ENCODE peak calls at places on chromosomes 1 and 21, in five cellular contexts. One of them, this sample, is unnamed.

GRCh38 chr1:31483012-31483946 is 70.3 kb downstream of the SERINC2 start:
- DNase-seq in GDM1: peak; percentile 16
- DNase-seq in activated T-cell treated with anti-CD3 and anti-CD28 coated beads, Interleukin-2, amount 50 U/mL, for 24 hours: no peak
- DNase-seq in epithelial cell of prostate: peak; percentile 93
- DNase-seq in ELR: peak; percentile 94
- DNase-seq in this sample: no peak

GRCh38 chr1:70034403-70034802 is 171.0 kb downstream of the LRRC40 start:
- DNase-seq in GDM1: no peak
- DNase-seq in activated T-cell treated with anti-CD3 and anti-CD28 coated beads, Interleukin-2, amount 50 U/mL, for 24 hours: no peak
- DNase-seq in epithelial cell of prostate: no peak
- DNase-seq in ELR: peak; percentile 80
- DNase-seq in this sample: no peak

GRCh38 chr1:11893907-11894251 is 32.3 kb downstream of the KIAA2013 start:
- DNase-seq in GDM1: peak; percentile 53
- DNase-seq in activated T-cell treated with anti-CD3 and anti-CD28 coated beads, Interleukin-2, amount 50 U/mL, for 24 hours: peak; percentile 80
- DNase-seq in epithelial cell of prostate: no peak
- DNase-seq in ELR: peak; percentile 53
- DNase-seq in this sample: peak; percentile 85

GRCh38 chr1:217506878-217507277 is 124.0 kb downstream of the GPATCH2 start:
- DNase-seq in GDM1: no peak
- DNase-seq in activated T-cell treated with anti-CD3 and anti-CD28 coated beads, Interleukin-2, amount 50 U/mL, for 24 hours: no peak
- DNase-seq in epithelial cell of prostate: peak; percentile 89
- DNase-seq in ELR: peak; percentile 74
- DNase-seq in this sample: no peak

GRCh38 chr1:153684892-153685291 is 6.4 kb downstream of the NPR1 start:
- DNase-seq in GDM1: no peak
- DNase-seq in activated T-cell treated with anti-CD3 and anti-CD28 coated beads, Interleukin-2, amount 50 U/mL, for 24 hours: no peak
- DNase-seq in epithelial cell of prostate: no peak
- DNase-seq in ELR: no peak
- DNase-seq in this sample: no peak

GRCh38 chr1:107076846-107077245 is 20.4 kb downstream of the PRMT6 start:
- DNase-seq in GDM1: no peak
- DNase-seq in activated T-cell treated with anti-CD3 and anti-CD28 coated beads, Interleukin-2, amount 50 U/mL, for 24 hours: no peak
- DNase-seq in epithelial cell of prostate: peak; percentile 51
- DNase-seq in ELR: peak; percentile 96
- DNase-seq in this sample: no peak

GRCh38 chr1:215793210-215793609 is 226.1 kb downstream of the KCTD3 start:
- DNase-seq in GDM1: no peak
- DNase-seq in activated T-cell treated with anti-CD3 and anti-CD28 coated beads, Interleukin-2, amount 50 U/mL, for 24 hours: no peak
- DNase-seq in epithelial cell of prostate: no peak
- DNase-seq in ELR: peak; percentile 75
- DNase-seq in this sample: no peak

GRCh38 chr1:31567956-31568570 is 8.3 kb upstream of the TINAGL1 start:
- DNase-seq in GDM1: no peak
- DNase-seq in activated T-cell treated with anti-CD3 and anti-CD28 coated beads, Interleukin-2, amount 50 U/mL, for 24 hours: no peak
- DNase-seq in epithelial cell of prostate: no peak
- DNase-seq in ELR: no peak
- DNase-seq in this sample: no peak

GRCh38 chr1:108830119-108831008 is 26.5 kb downstream of the AKNAD1 start:
- DNase-seq in GDM1: peak; percentile 34
- DNase-seq in activated T-cell treated with anti-CD3 and anti-CD28 coated beads, Interleukin-2, amount 50 U/mL, for 24 hours: no peak
- DNase-seq in epithelial cell of prostate: peak; percentile 27
- DNase-seq in ELR: peak; percentile 98
- DNase-seq in this sample: peak; percentile 92

GRCh38 chr21:43740497-43741156 is 21.7 kb downstream of the PDXK start:
- DNase-seq in GDM1: no peak
- DNase-seq in activated T-cell treated with anti-CD3 and anti-CD28 coated beads, Interleukin-2, amount 50 U/mL, for 24 hours: no peak
- DNase-seq in epithelial cell of prostate: peak; percentile 45
- DNase-seq in ELR: no peak
- DNase-seq in this sample: peak; percentile 72

GRCh38 chr1:5481889-5482288 is 510.3 kb downstream of the NPHP4 start:
- DNase-seq in GDM1: no peak
- DNase-seq in activated T-cell treated with anti-CD3 and anti-CD28 coated beads, Interleukin-2, amount 50 U/mL, for 24 hours: peak; percentile 53
- DNase-seq in epithelial cell of prostate: no peak
- DNase-seq in ELR: no peak
- DNase-seq in this sample: no peak

GRCh38 chr21:34762761-34763160 is 94.0 kb downstream of the CLIC6 start:
- DNase-seq in GDM1: no peak
- DNase-seq in activated T-cell treated with anti-CD3 and anti-CD28 coated beads, Interleukin-2, amount 50 U/mL, for 24 hours: no peak
- DNase-seq in epithelial cell of prostate: no peak
- DNase-seq in ELR: peak; percentile 18
- DNase-seq in this sample: no peak

GRCh38 chr1:187877220-187877619 is 1048.5 kb downstream of the PLA2G4A start:
- DNase-seq in GDM1: no peak
- DNase-seq in activated T-cell treated with anti-CD3 and anti-CD28 coated beads, Interleukin-2, amount 50 U/mL, for 24 hours: no peak
- DNase-seq in epithelial cell of prostate: no peak
- DNase-seq in ELR: no peak
- DNase-seq in this sample: no peak

GRCh38 chr1:63435136-63435535 is 67.7 kb downstream of the ALG6 start:
- DNase-seq in GDM1: no peak
- DNase-seq in activated T-cell treated with anti-CD3 and anti-CD28 coated beads, Interleukin-2, amount 50 U/mL, for 24 hours: no peak
- DNase-seq in epithelial cell of prostate: no peak
- DNase-seq in ELR: no peak
- DNase-seq in this sample: no peak

GRCh38 chr1:214525535-214526019 is 25.8 kb downstream of the PTPN14 start:
- DNase-seq in GDM1: no peak
- DNase-seq in activated T-cell treated with anti-CD3 and anti-CD28 coated beads, Interleukin-2, amount 50 U/mL, for 24 hours: no peak
- DNase-seq in epithelial cell of prostate: peak; percentile 45
- DNase-seq in ELR: peak; percentile 38
- DNase-seq in this sample: no peak

GRCh38 chr1:25784575-25785051 is 15.4 kb upstream of the SELENON start:
- DNase-seq in GDM1: no peak
- DNase-seq in activated T-cell treated with anti-CD3 and anti-CD28 coated beads, Interleukin-2, amount 50 U/mL, for 24 hours: no peak
- DNase-seq in epithelial cell of prostate: no peak
- DNase-seq in ELR: peak; percentile 37
- DNase-seq in this sample: peak; percentile 84

GRCh38 chr1:100955322-100955721 is 59.4 kb downstream of the SLC30A7 start:
- DNase-seq in GDM1: no peak
- DNase-seq in activated T-cell treated with anti-CD3 and anti-CD28 coated beads, Interleukin-2, amount 50 U/mL, for 24 hours: no peak
- DNase-seq in epithelial cell of prostate: no peak
- DNase-seq in ELR: peak; percentile 92
- DNase-seq in this sample: no peak

GRCh38 chr1:1968767-1969504 is 34.6 kb downstream of the CFAP74 start:
- DNase-seq in GDM1: no peak
- DNase-seq in activated T-cell treated with anti-CD3 and anti-CD28 coated beads, Interleukin-2, amount 50 U/mL, for 24 hours: no peak
- DNase-seq in epithelial cell of prostate: no peak
- DNase-seq in ELR: no peak
- DNase-seq in this sample: no peak

GRCh38 chr21:46205766-46206162 is 21.5 kb upstream of the SPATC1L start:
- DNase-seq in GDM1: no peak
- DNase-seq in activated T-cell treated with anti-CD3 and anti-CD28 coated beads, Interleukin-2, amount 50 U/mL, for 24 hours: no peak
- DNase-seq in epithelial cell of prostate: no peak
- DNase-seq in ELR: no peak
- DNase-seq in this sample: peak; percentile 37

GRCh38 chr1:100581096-100581705 is 43.3 kb downstream of the GPR88 start:
- DNase-seq in GDM1: peak; percentile 24
- DNase-seq in activated T-cell treated with anti-CD3 and anti-CD28 coated beads, Interleukin-2, amount 50 U/mL, for 24 hours: no peak
- DNase-seq in epithelial cell of prostate: no peak
- DNase-seq in ELR: no peak
- DNase-seq in this sample: no peak